ENCODE peak calls at places on chromosomes 13 and 19, in ten cellular contexts. J is osteoblast; P is fibroblast of the aortic adventitia; N is amniotic stem cell; S is endothelial cell of umbilical vein; C is dermis blood vessel endothelial cell; W is GM23338; Z is activated CD8-positive, alpha-beta memory T cell treated with anti-CD3 and anti-CD28 coated beads, Interleukin-2, amount 50 U/mL, for 4 hours; X is CD8-positive, alpha-beta T cell; K is CD4-positive, alpha-beta T cell. U is an unnamed sample.

GRCh38 chr13:47747901-47748300 is 253.2 kb downstream of the SUCLA2 start:
- DNase-seq in J (no peak), P (no peak), N (no peak), S (no peak), C (no peak), W (peak; percentile 21), Z (no peak), X (no peak), K (no peak), U (no peak)

GRCh38 chr19:37551123-37551993 is 43.2 kb downstream of the ZNF571 start:
- DNase-seq in J (peak; percentile 96), P (peak; percentile 51), N (no peak), S (peak; percentile 57), C (peak; percentile 84), W (peak; percentile 58), Z (no peak), X (no peak), K (peak; percentile 36), U (no peak)

GRCh38 chr13:44120814-44121505 is 241.3 kb downstream of the LACC1 start:
- DNase-seq in J (no peak), P (no peak), N (no peak), S (no peak), C (no peak), W (no peak), Z (no peak), X (no peak), K (no peak), U (no peak)

GRCh38 chr19:28541029-28541428 is 671.9 kb downstream of the UQCRFS1 start:
- DNase-seq in J (no peak), P (no peak), N (no peak), S (no peak), C (no peak), W (no peak), Z (no peak), X (no peak), K (no peak), U (no peak)

GRCh38 chr13:46663644-46664043 is 110.7 kb downstream of the LRCH1 start:
- DNase-seq in J (no peak), P (no peak), N (no peak), S (peak; percentile 67), C (peak; percentile 83), W (no peak), Z (no peak), X (no peak), K (no peak), U (peak; percentile 8)

GRCh38 chr13:64274481-64275217 is 2859.0 kb upstream of the PCDH20 start:
- DNase-seq in J (no peak), P (peak; percentile 83), N (no peak), S (peak; percentile 68), C (no peak), W (no peak), Z (no peak), X (no peak), K (no peak), U (peak; percentile 17)

GRCh38 chr13:111398715-111399299 is 78.4 kb downstream of the TEX29 start:
- DNase-seq in J (no peak), P (no peak), N (no peak), S (no peak), C (no peak), W (no peak), Z (no peak), X (no peak), K (no peak), U (no peak)

GRCh38 chr13:100235311-100235901 is 146.5 kb downstream of the PCCA start:
- DNase-seq in J (peak; percentile 78), P (peak; percentile 74), N (peak; percentile 4), S (peak; percentile 67), C (peak; percentile 74), W (peak; percentile 51), Z (no peak), X (no peak), K (no peak), U (no peak)

GRCh38 chr19:37413243-37414084 is 42.6 kb downstream of the ZNF527 start:
- DNase-seq in J (no peak), P (peak; percentile 11), N (no peak), S (peak; percentile 28), C (peak; percentile 5), W (no peak), Z (no peak), X (no peak), K (no peak), U (no peak)

GRCh38 chr13:29868581-29868980 is 18.2 kb upstream of the UBL3 start:
- DNase-seq in J (no peak), P (no peak), N (no peak), S (no peak), C (no peak), W (no peak), Z (no peak), X (no peak), K (no peak), U (no peak)